ENCODE peak calls at places on chromosome 20, in eight cellular contexts. One of them, this sample, is unnamed.

GRCh38 chr20:50586531-50587232 is 76.5 kb downstream of the PTPN1 start:
- DNase-seq in osteoblast: peak; percentile 1
- DNase-seq in HCT116: no peak
- DNase-seq in PC-3: no peak
- DNase-seq in mammary epithelial cell: no peak
- DNase-seq in GM23248: no peak
- DNase-seq in hepatocyte: no peak
- DNase-seq in Karpas-422: no peak
- DNase-seq in this sample: no peak

GRCh38 chr20:62500237-62500864 is 24.6 kb upstream of the GATA5 start:
- DNase-seq in Karpas-422: peak; percentile 87
- DNase-seq in PC-3: peak; percentile 73
- DNase-seq in hepatocyte: peak; percentile 87
- DNase-seq in osteoblast: peak; percentile 98
- DNase-seq in GM23248: peak; percentile 75
- DNase-seq in HCT116: peak; percentile 21
- DNase-seq in mammary epithelial cell: peak; percentile 29
- DNase-seq in this sample: peak; percentile 71

GRCh38 chr20:53463101-53463972 is 130.3 kb downstream of the ZNF217 start:
- DNase-seq in mammary epithelial cell: peak; percentile 26
- DNase-seq in GM23248: peak; percentile 1
- DNase-seq in HCT116: no peak
- DNase-seq in Karpas-422: no peak
- DNase-seq in PC-3: no peak
- DNase-seq in osteoblast: no peak
- DNase-seq in hepatocyte: no peak
- DNase-seq in this sample: no peak

GRCh38 chr20:40249805-40250204 is 439.2 kb downstream of the MAFB start:
- DNase-seq in mammary epithelial cell: no peak
- DNase-seq in GM23248: no peak
- DNase-seq in PC-3: no peak
- DNase-seq in hepatocyte: no peak
- DNase-seq in osteoblast: no peak
- DNase-seq in HCT116: no peak
- DNase-seq in Karpas-422: no peak
- DNase-seq in this sample: no peak

GRCh38 chr20:60030471-60030870 is 72.2 kb downstream of the CDH26 start:
- DNase-seq in GM23248: no peak
- DNase-seq in osteoblast: no peak
- DNase-seq in HCT116: no peak
- DNase-seq in Karpas-422: no peak
- DNase-seq in PC-3: no peak
- DNase-seq in hepatocyte: no peak
- DNase-seq in mammary epithelial cell: no peak
- DNase-seq in this sample: no peak

GRCh38 chr20:51077601-51078000 is 54.7 kb upstream of the KCNG1 start:
- DNase-seq in hepatocyte: no peak
- DNase-seq in PC-3: no peak
- DNase-seq in mammary epithelial cell: no peak
- DNase-seq in GM23248: no peak
- DNase-seq in Karpas-422: no peak
- DNase-seq in osteoblast: peak; percentile 59
- DNase-seq in HCT116: no peak
- DNase-seq in this sample: no peak

GRCh38 chr20:10671850-10672578 is 1.8 kb downstream of the JAG1 start:
- DNase-seq in Karpas-422: peak; percentile 58
- DNase-seq in osteoblast: peak; percentile 90
- DNase-seq in PC-3: peak; percentile 63
- DNase-seq in HCT116: no peak
- DNase-seq in hepatocyte: peak; percentile 76
- DNase-seq in GM23248: peak; percentile 71
- DNase-seq in mammary epithelial cell: no peak
- DNase-seq in this sample: no peak

GRCh38 chr20:46402236-46402886 is 4.1 kb downstream of the ELMO2 start:
- DNase-seq in hepatocyte: no peak
- DNase-seq in osteoblast: peak; percentile 29
- DNase-seq in HCT116: no peak
- DNase-seq in PC-3: no peak
- DNase-seq in Karpas-422: no peak
- DNase-seq in GM23248: peak; percentile 51
- DNase-seq in mammary epithelial cell: no peak
- DNase-seq in this sample: no peak

GRCh38 chr20:49929142-49929494 is 7.1 kb upstream of the RNF114 start:
- DNase-seq in HCT116: no peak
- DNase-seq in PC-3: no peak
- DNase-seq in Karpas-422: no peak
- DNase-seq in hepatocyte: no peak
- DNase-seq in osteoblast: no peak
- DNase-seq in GM23248: no peak
- DNase-seq in mammary epithelial cell: no peak
- DNase-seq in this sample: no peak

GRCh38 chr20:33541074-33541473 is 51.2 kb downstream of the CBFA2T2 start:
- DNase-seq in hepatocyte: no peak
- DNase-seq in Karpas-422: no peak
- DNase-seq in osteoblast: no peak
- DNase-seq in HCT116: no peak
- DNase-seq in GM23248: no peak
- DNase-seq in PC-3: no peak
- DNase-seq in mammary epithelial cell: no peak
- DNase-seq in this sample: no peak

GRCh38 chr20:37644605-37645004 is 49.2 kb upstream of the CTNNBL1 start:
- DNase-seq in Karpas-422: no peak
- DNase-seq in GM23248: no peak
- DNase-seq in PC-3: no peak
- DNase-seq in HCT116: no peak
- DNase-seq in hepatocyte: no peak
- DNase-seq in osteoblast: no peak
- DNase-seq in mammary epithelial cell: no peak
- DNase-seq in this sample: no peak

GRCh38 chr20:8635048-8635572 is 433.8 kb upstream of the PLCB4 start:
- DNase-seq in PC-3: no peak
- DNase-seq in mammary epithelial cell: no peak
- DNase-seq in HCT116: no peak
- DNase-seq in osteoblast: no peak
- DNase-seq in Karpas-422: no peak
- DNase-seq in hepatocyte: no peak
- DNase-seq in GM23248: no peak
- DNase-seq in this sample: no peak

GRCh38 chr20:44615169-44615791 is 32.9 kb downstream of the PKIG start:
- DNase-seq in HCT116: no peak
- DNase-seq in PC-3: no peak
- DNase-seq in hepatocyte: no peak
- DNase-seq in GM23248: no peak
- DNase-seq in mammary epithelial cell: no peak
- DNase-seq in Karpas-422: no peak
- DNase-seq in osteoblast: peak; percentile 79
- DNase-seq in this sample: no peak

GRCh38 chr20:61775423-61775822 is 290.3 kb downstream of the TAF4 start:
- DNase-seq in hepatocyte: no peak
- DNase-seq in GM23248: no peak
- DNase-seq in Karpas-422: no peak
- DNase-seq in HCT116: no peak
- DNase-seq in mammary epithelial cell: no peak
- DNase-seq in osteoblast: peak; percentile 46
- DNase-seq in PC-3: no peak
- DNase-seq in this sample: no peak

GRCh38 chr20:19661717-19662637 is 96.1 kb upstream of the RIN2 start:
- DNase-seq in GM23248: peak; percentile 81
- DNase-seq in hepatocyte: peak; percentile 84
- DNase-seq in osteoblast: peak; percentile 91
- DNase-seq in HCT116: peak; percentile 56
- DNase-seq in mammary epithelial cell: peak; percentile 40
- DNase-seq in Karpas-422: peak; percentile 88
- DNase-seq in PC-3: peak; percentile 91
- DNase-seq in this sample: peak; percentile 33

GRCh38 chr20:60512436-60512835 is 554.2 kb downstream of the CDH26 start:
- DNase-seq in mammary epithelial cell: peak; percentile 72
- DNase-seq in hepatocyte: no peak
- DNase-seq in GM23248: peak; percentile 71
- DNase-seq in HCT116: no peak
- DNase-seq in PC-3: peak; percentile 5
- DNase-seq in Karpas-422: no peak
- DNase-seq in osteoblast: no peak
- DNase-seq in this sample: peak; percentile 2

GRCh38 chr20:10706460-10706811 is 32.6 kb upstream of the JAG1 start:
- DNase-seq in Karpas-422: no peak
- DNase-seq in mammary epithelial cell: no peak
- DNase-seq in hepatocyte: no peak
- DNase-seq in GM23248: no peak
- DNase-seq in osteoblast: peak; percentile 9
- DNase-seq in PC-3: no peak
- DNase-seq in HCT116: no peak
- DNase-seq in this sample: no peak

GRCh38 chr20:46122071-46122470 is 4.0 kb downstream of the CD40 start:
- DNase-seq in hepatocyte: no peak
- DNase-seq in PC-3: peak; percentile 91
- DNase-seq in GM23248: peak; percentile 43
- DNase-seq in mammary epithelial cell: peak; percentile 76
- DNase-seq in Karpas-422: no peak
- DNase-seq in HCT116: no peak
- DNase-seq in osteoblast: peak; percentile 96
- DNase-seq in this sample: no peak

GRCh38 chr20:44979090-44979621 is 12.8 kb downstream of the STK4 start:
- DNase-seq in GM23248: no peak
- DNase-seq in HCT116: no peak
- DNase-seq in osteoblast: peak; percentile 72
- DNase-seq in Karpas-422: no peak
- DNase-seq in hepatocyte: no peak
- DNase-seq in PC-3: peak; percentile 35
- DNase-seq in mammary epithelial cell: no peak
- DNase-seq in this sample: no peak

GRCh38 chr20:47921306-47922279 is 136.3 kb upstream of the SULF2 start:
- DNase-seq in Karpas-422: no peak
- DNase-seq in HCT116: no peak
- DNase-seq in osteoblast: peak; percentile 57
- DNase-seq in hepatocyte: no peak
- DNase-seq in PC-3: peak; percentile 59
- DNase-seq in GM23248: no peak
- DNase-seq in mammary epithelial cell: no peak
- DNase-seq in this sample: no peak

GRCh38 chr20:32125511-32125910 is 16.0 kb downstream of the TM9SF4 start:
- DNase-seq in mammary epithelial cell: no peak
- DNase-seq in PC-3: no peak
- DNase-seq in HCT116: no peak
- DNase-seq in GM23248: no peak
- DNase-seq in hepatocyte: no peak
- DNase-seq in osteoblast: no peak
- DNase-seq in Karpas-422: no peak
- DNase-seq in this sample: no peak

GRCh38 chr20:57683876-57684275 is 25.9 kb downstream of the PMEPA1 start:
- DNase-seq in mammary epithelial cell: no peak
- DNase-seq in osteoblast: no peak
- DNase-seq in hepatocyte: no peak
- DNase-seq in PC-3: no peak
- DNase-seq in HCT116: no peak
- DNase-seq in Karpas-422: no peak
- DNase-seq in GM23248: no peak
- DNase-seq in this sample: no peak
- H3K4me2 ChIP-seq in mammary epithelial cell: no peak overlapping the region
- H3K4me2 ChIP-seq in osteoblast: no peak overlapping the region
- H3K4me2 ChIP-seq in hepatocyte: no peak overlapping the region
- H3K4me2 ChIP-seq in PC-3: no peak overlapping the region
- H3K4me2 ChIP-seq in HCT116: no peak overlapping the region
- H3K4me2 ChIP-seq in Karpas-422: peak overlapping the region; percentile 86
- H3K4me2 ChIP-seq in GM23248: no peak overlapping the region
- H3K4me2 ChIP-seq in this sample: no peak overlapping the region

DNA sequence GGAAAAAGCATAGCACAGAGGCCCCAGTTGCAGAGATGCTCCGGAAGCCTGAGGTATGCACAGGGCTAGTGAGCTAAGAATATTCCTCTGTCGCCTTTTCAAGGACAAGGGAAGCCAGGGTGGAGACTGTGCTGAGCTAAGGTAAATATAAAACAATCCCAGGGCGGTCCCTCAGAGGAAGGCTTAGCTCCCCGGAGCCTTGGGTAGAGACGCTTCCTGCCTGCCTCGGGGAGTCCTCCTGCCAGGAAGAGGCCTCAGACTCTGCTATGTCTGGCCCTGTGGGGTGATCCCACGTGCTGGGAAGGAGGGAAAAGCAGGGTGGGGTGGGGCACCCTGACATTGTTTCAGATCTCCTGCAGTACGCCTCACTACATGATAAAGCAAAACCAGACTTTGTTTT is 134.9 kb upstream of the FOXA2 start:
- DNase-seq in Karpas-422: no peak
- DNase-seq in PC-3: no peak
- DNase-seq in HCT116: no peak
- DNase-seq in osteoblast: no peak
- DNase-seq in GM23248: no peak
- DNase-seq in hepatocyte: peak; percentile 68
- DNase-seq in mammary epithelial cell: no peak
- DNase-seq in this sample: no peak
- H3K4me2 ChIP-seq in Karpas-422: no peak overlapping the region
- H3K4me2 ChIP-seq in PC-3: no peak overlapping the region
- H3K4me2 ChIP-seq in HCT116: no peak overlapping the region
- H3K4me2 ChIP-seq in osteoblast: no peak overlapping the region
- H3K4me2 ChIP-seq in GM23248: no peak overlapping the region
- H3K4me2 ChIP-seq in hepatocyte: no peak overlapping the region
- H3K4me2 ChIP-seq in mammary epithelial cell: no peak overlapping the region
- H3K4me2 ChIP-seq in this sample: no peak overlapping the region

DNA sequence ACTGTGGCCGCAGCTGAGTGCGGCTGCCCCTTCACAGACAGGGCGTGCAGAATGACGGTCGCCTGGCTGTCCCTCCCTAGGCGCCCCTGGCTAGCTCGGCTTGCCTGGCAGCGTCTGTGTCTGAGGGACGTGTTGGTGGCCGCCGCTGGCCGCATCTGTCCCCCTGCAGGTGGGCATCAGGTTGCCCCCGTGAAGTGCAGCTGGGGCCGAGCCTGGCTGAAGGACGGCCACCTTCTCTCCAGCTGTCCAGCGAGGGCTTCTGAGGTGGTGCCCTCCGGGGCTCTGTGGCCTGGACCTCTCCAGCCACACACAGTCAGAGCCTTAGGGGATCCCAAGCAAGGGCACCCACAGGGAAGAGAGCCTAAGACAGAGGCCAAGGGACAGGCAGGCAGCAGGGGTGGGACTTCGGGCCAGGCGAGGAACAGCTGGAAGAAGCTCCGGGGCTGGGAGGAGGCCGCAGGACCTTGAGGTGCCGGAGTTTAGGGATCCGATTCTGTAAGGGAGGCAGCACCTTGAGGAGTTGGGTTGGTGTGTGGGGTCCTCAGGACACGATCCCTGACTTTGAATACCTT is 89.0 kb upstream of the EPB41L1 start:
- DNase-seq in GM23248: no peak
- DNase-seq in osteoblast: no peak
- DNase-seq in mammary epithelial cell: no peak
- DNase-seq in Karpas-422: no peak
- DNase-seq in hepatocyte: no peak
- DNase-seq in HCT116: no peak
- DNase-seq in PC-3: no peak
- DNase-seq in this sample: no peak
- H3K4me2 ChIP-seq in GM23248: peak overlapping the region; percentile 82
- H3K4me2 ChIP-seq in osteoblast: peak overlapping the region; percentile 85
- H3K4me2 ChIP-seq in mammary epithelial cell: peak overlapping the region; percentile 95
- H3K4me2 ChIP-seq in Karpas-422: peak overlapping the region; percentile 78
- H3K4me2 ChIP-seq in hepatocyte: peak overlapping the region; percentile 90
- H3K4me2 ChIP-seq in HCT116: peak overlapping the region; percentile 97
- H3K4me2 ChIP-seq in PC-3: peak overlapping the region; percentile 94
- H3K4me2 ChIP-seq in this sample: peak overlapping the region; percentile 86

DNA sequence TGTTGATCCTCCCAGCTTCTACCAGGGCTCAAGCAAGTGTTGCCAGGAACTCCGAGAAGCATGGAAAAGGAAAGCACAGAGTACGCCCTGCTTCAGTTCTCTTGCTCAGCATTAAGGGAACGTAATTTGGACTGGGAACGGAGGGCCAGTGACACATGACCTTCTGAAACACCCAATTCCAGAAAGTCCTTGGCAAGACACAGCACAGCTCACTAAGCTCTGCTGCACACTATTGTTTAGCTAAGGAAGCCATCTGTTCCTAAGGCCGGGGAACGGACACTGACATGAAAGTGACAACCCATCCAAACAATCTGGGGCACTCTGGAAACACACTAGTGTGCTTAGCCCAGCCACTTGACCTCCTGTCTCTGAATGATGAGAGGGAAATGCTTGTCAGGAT is 56.9 kb upstream of the NXT1 start:
- DNase-seq in HCT116: no peak
- DNase-seq in GM23248: no peak
- DNase-seq in Karpas-422: no peak
- DNase-seq in osteoblast: no peak
- DNase-seq in PC-3: no peak
- DNase-seq in hepatocyte: no peak
- DNase-seq in mammary epithelial cell: no peak
- DNase-seq in this sample: no peak
- H3K4me2 ChIP-seq in HCT116: no peak overlapping the region
- H3K4me2 ChIP-seq in GM23248: no peak overlapping the region
- H3K4me2 ChIP-seq in Karpas-422: no peak overlapping the region
- H3K4me2 ChIP-seq in osteoblast: no peak overlapping the region
- H3K4me2 ChIP-seq in PC-3: no peak overlapping the region
- H3K4me2 ChIP-seq in hepatocyte: no peak overlapping the region
- H3K4me2 ChIP-seq in mammary epithelial cell: no peak overlapping the region
- H3K4me2 ChIP-seq in this sample: no peak overlapping the region

This sample was measured in keratinocyte.